ENCODE peak calls at places on chromosomes 7 and 10, in six cellular contexts. One of them, this sample, is unnamed. For H3K4me1, the result is how much of the 10 kb centered on the place peaks cover.

GRCh38 chr10:79927111-79927828 is 21.6 kb downstream of the SFTPD start:
- DNase-seq in cardiac muscle cell: no peak
- DNase-seq in K562: peak
- DNase-seq in vagina: no peak
- DNase-seq in PC-3: no peak
- DNase-seq in GM23338: no peak
- DNase-seq in this sample: no peak

GRCh38 chr7:139602143-139602722 is 78.7 kb downstream of the CLEC2L start:
- DNase-seq in cardiac muscle cell: peak
- DNase-seq in K562: peak
- DNase-seq in vagina: no peak
- DNase-seq in PC-3: peak
- DNase-seq in GM23338: peak
- DNase-seq in this sample: no peak

GRCh38 chr10:55214608-55215007 is 413.6 kb upstream of the PCDH15 start:
- DNase-seq in cardiac muscle cell: no peak
- DNase-seq in K562: no peak
- DNase-seq in vagina: no peak
- DNase-seq in PC-3: peak
- DNase-seq in GM23338: no peak
- DNase-seq in this sample: no peak

GRCh38 chr7:108376206-108376605 is 80.0 kb downstream of the NRCAM start:
- DNase-seq in cardiac muscle cell: no peak
- DNase-seq in K562: no peak
- DNase-seq in vagina: no peak
- DNase-seq in PC-3: no peak
- DNase-seq in GM23338: peak
- DNase-seq in this sample: no peak

GRCh38 chr10:18261063-18261462 is 120.8 kb downstream of the CACNB2 start:
- DNase-seq in cardiac muscle cell: no peak
- DNase-seq in K562: no peak
- DNase-seq in vagina: no peak
- DNase-seq in PC-3: no peak
- DNase-seq in GM23338: peak
- DNase-seq in this sample: no peak

GRCh38 chr7:23261843-23262452 is 15.4 kb downstream of the GPNMB start:
- DNase-seq in cardiac muscle cell: peak
- DNase-seq in K562: peak
- DNase-seq in vagina: no peak
- DNase-seq in PC-3: peak
- DNase-seq in GM23338: peak
- DNase-seq in this sample: peak

GRCh38 chr7:134435161-134435920 is 23.6 kb downstream of the AKR1B1 start:
- DNase-seq in cardiac muscle cell: no peak
- DNase-seq in K562: no peak
- DNase-seq in vagina: no peak
- DNase-seq in PC-3: peak
- DNase-seq in GM23338: no peak
- DNase-seq in this sample: no peak

GRCh38 chr7:71193099-71193810 is 61.3 kb downstream of the GALNT17 start:
- DNase-seq in cardiac muscle cell: no peak
- DNase-seq in K562: no peak
- DNase-seq in vagina: no peak
- DNase-seq in PC-3: no peak
- DNase-seq in GM23338: no peak
- DNase-seq in this sample: no peak

GRCh38 chr7:7737674-7738073 is 19.3 kb upstream of the RPA3 start:
- DNase-seq in cardiac muscle cell: no peak
- DNase-seq in K562: no peak
- DNase-seq in vagina: no peak
- DNase-seq in PC-3: peak
- DNase-seq in GM23338: no peak
- DNase-seq in this sample: no peak

GRCh38 chr7:70392282-70392681 is 739.7 kb upstream of the GALNT17 start:
- DNase-seq in cardiac muscle cell: no peak
- DNase-seq in K562: no peak
- DNase-seq in vagina: no peak
- DNase-seq in PC-3: no peak
- DNase-seq in GM23338: no peak
- DNase-seq in this sample: no peak

GRCh38 chr10:11162828-11163599 is 145.3 kb downstream of the CELF2 start:
- DNase-seq in cardiac muscle cell: peak
- DNase-seq in K562: peak
- DNase-seq in vagina: no peak
- DNase-seq in PC-3: no peak
- DNase-seq in GM23338: no peak
- DNase-seq in this sample: no peak

GRCh38 chr7:97871659-97872024 is 566 bp downstream of the ASNS start:
- DNase-seq in cardiac muscle cell: peak
- DNase-seq in K562: peak
- DNase-seq in vagina: no peak
- DNase-seq in PC-3: peak
- DNase-seq in GM23338: peak
- DNase-seq in this sample: no peak

GRCh38 chr7:128909605-128910568 is 622 bp downstream of the KCP start:
- DNase-seq in cardiac muscle cell: no peak
- DNase-seq in K562: no peak
- DNase-seq in vagina: no peak
- DNase-seq in PC-3: no peak
- DNase-seq in GM23338: peak
- DNase-seq in this sample: no peak

GRCh38 chr10:72309290-72310240 is 35.8 kb downstream of the DDIT4 start:
- DNase-seq in cardiac muscle cell: no peak
- DNase-seq in K562: no peak
- DNase-seq in vagina: no peak
- DNase-seq in PC-3: no peak
- DNase-seq in GM23338: no peak
- DNase-seq in this sample: peak

GRCh38 chr7:123070702-123071286 is 75.3 kb upstream of the TAS2R16 start:
- DNase-seq in cardiac muscle cell: peak
- DNase-seq in K562: no peak
- DNase-seq in vagina: no peak
- DNase-seq in PC-3: peak
- DNase-seq in GM23338: peak
- DNase-seq in this sample: no peak

GRCh38 chr7:142712617-142712957 is 36.7 kb upstream of the PRSS1 start:
- DNase-seq in cardiac muscle cell: no peak
- DNase-seq in K562: no peak
- DNase-seq in vagina: no peak
- DNase-seq in PC-3: no peak
- DNase-seq in GM23338: no peak
- DNase-seq in this sample: no peak

GRCh38 chr7:142709921-142710320 is 39.4 kb upstream of the PRSS1 start:
- DNase-seq in cardiac muscle cell: no peak
- DNase-seq in K562: no peak
- DNase-seq in vagina: no peak
- DNase-seq in PC-3: no peak
- DNase-seq in GM23338: no peak
- DNase-seq in this sample: no peak

GRCh38 chr7:142714375-142714774 is 34.9 kb upstream of the PRSS1 start:
- DNase-seq in cardiac muscle cell: no peak
- DNase-seq in K562: no peak
- DNase-seq in vagina: no peak
- DNase-seq in PC-3: no peak
- DNase-seq in GM23338: no peak
- DNase-seq in this sample: no peak

GRCh38 chr7:142711196-142711595 is 38.1 kb upstream of the PRSS1 start:
- DNase-seq in cardiac muscle cell: no peak
- DNase-seq in K562: no peak
- DNase-seq in vagina: no peak
- DNase-seq in PC-3: peak
- DNase-seq in GM23338: no peak
- DNase-seq in this sample: no peak

GRCh38 chr7:142711722-142712616 is 37.3 kb upstream of the PRSS1 start:
- DNase-seq in cardiac muscle cell: peak
- DNase-seq in K562: peak
- DNase-seq in vagina: no peak
- DNase-seq in PC-3: peak
- DNase-seq in GM23338: peak
- DNase-seq in this sample: no peak
- H3K4me3 ChIP-seq in cardiac muscle cell: no peak
- H3K4me3 ChIP-seq in K562: no peak
- H3K4me3 ChIP-seq in vagina: no peak
- H3K4me3 ChIP-seq in PC-3: no peak
- H3K4me3 ChIP-seq in GM23338: no peak
- H3K4me3 ChIP-seq in this sample: no peak

GRCh38 chr7:136656516-136656915 is 211.9 kb upstream of the CHRM2 start:
- DNase-seq in cardiac muscle cell: no peak
- DNase-seq in K562: no peak
- DNase-seq in vagina: no peak
- DNase-seq in PC-3: no peak
- DNase-seq in GM23338: no peak
- DNase-seq in this sample: no peak
- H3K27ac ChIP-seq in cardiac muscle cell: no peak
- H3K27ac ChIP-seq in K562: no peak
- H3K27ac ChIP-seq in vagina: no peak
- H3K27ac ChIP-seq in PC-3: no peak
- H3K27ac ChIP-seq in GM23338: no peak
- H3K27ac ChIP-seq in this sample: no peak

DNA sequence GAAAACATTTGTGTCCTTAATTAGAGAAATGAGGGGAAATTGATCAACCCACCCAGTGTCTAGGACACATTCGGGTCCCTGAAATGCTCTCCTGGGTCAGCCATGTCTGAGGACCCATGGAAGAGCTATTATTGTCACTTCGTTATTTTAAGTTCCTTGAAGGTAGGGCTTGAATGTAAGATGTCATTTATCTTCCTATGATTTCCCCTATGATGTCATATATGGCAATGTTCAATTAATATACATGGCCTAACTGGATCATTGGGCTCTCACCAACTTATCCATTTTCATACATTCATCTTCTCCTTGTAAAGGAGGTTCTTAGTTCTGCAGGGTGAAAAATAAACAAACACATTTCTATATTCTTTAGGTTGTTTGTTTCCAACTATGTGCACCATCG is 113.0 kb upstream of the FAM171A1 start:
- DNase-seq in cardiac muscle cell: no peak
- DNase-seq in K562: no peak
- DNase-seq in vagina: no peak
- DNase-seq in PC-3: no peak
- DNase-seq in GM23338: no peak
- DNase-seq in this sample: no peak
- H3K4me1 ChIP-seq in cardiac muscle cell: under half
- H3K4me1 ChIP-seq in K562: under half
- H3K4me1 ChIP-seq in vagina: under half
- H3K4me1 ChIP-seq in PC-3: under half
- H3K4me1 ChIP-seq in GM23338: under half
- H3K4me1 ChIP-seq in this sample: under half

DNA sequence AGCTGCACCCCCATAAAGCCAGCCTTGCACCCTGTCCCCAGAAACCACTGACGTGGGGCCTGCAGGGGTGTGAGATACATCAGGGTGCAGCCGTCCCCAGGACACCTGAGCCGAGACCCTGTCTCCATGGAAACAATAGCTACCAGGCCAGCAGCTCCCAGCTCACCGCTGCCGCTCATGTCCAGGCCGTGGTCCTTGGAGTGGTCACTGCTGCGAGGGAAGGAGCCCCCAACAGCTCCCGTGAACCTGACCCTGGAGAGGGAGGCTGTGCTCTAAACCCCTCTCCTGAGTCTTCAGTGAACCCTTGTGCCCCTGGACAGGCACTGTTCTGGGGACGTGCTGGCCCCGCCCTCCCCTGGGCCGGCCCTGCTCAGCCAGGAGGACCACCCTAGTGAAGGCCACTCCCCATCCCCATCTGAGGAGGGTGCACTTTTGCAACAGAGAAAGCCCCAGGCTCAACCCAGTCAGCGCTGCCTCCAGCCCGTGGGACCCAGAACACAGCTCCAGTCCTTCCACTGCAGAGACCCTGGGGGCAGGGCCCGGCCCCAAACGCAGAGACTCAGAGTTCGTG is 19.6 kb upstream of the INPP5A start:
- DNase-seq in cardiac muscle cell: peak
- DNase-seq in K562: no peak
- DNase-seq in vagina: no peak
- DNase-seq in PC-3: no peak
- DNase-seq in GM23338: peak
- DNase-seq in this sample: peak
- H3K4me3 ChIP-seq in cardiac muscle cell: peak
- H3K4me3 ChIP-seq in K562: no peak
- H3K4me3 ChIP-seq in vagina: peak
- H3K4me3 ChIP-seq in PC-3: peak
- H3K4me3 ChIP-seq in GM23338: peak
- H3K4me3 ChIP-seq in this sample: peak

This sample was measured in psoas muscle.